ENCODE peak calls at places on chromosomes 11 and 22, in five cellular contexts. M is activated naive CD4-positive, alpha-beta T cell treated with anti-CD3 and anti-CD28 coated beads for 36 hours; S is NCI-H2081; V is bronchial epithelial cell; G is activated CD8-positive, alpha-beta memory T cell treated with anti-CD3 and anti-CD28 coated beads, Interleukin-2, amount 50 U/mL, for 48 hours. B is an unnamed sample.
A peak's percentile ranks its signal among the peaks of the same experiment; 100 is the strongest.

GRCh38 chr22:50460942-50461341 is 13.9 kb downstream of the SBF1 start:
- DNase-seq in M (no peak), S (no peak), V (peak; percentile 46), G (no peak), B (no peak)

GRCh38 chr22:23023294-23023693 is 47.0 kb upstream of the GNAZ start:
- DNase-seq in M (no peak), S (no peak), V (no peak), G (no peak), B (no peak)

GRCh38 chr11:15819679-15820286 is 536.6 kb downstream of the SOX6 start:
- DNase-seq in M (peak; percentile 46), S (peak; percentile 45), V (peak; percentile 41), G (peak; percentile 73), B (no peak)

GRCh38 chr11:20089796-20090653 is 70.2 kb downstream of the DBX1 start:
- DNase-seq in M (no peak), S (peak; percentile 77), V (no peak), G (no peak), B (no peak)

GRCh38 chr11:75813622-75814039 is 1.4 kb upstream of the UVRAG start:
- DNase-seq in M (no peak), S (no peak), V (peak; percentile 67), G (no peak), B (no peak)

GRCh38 chr11:97118756-97119155 is 728.9 kb downstream of the JRKL start:
- DNase-seq in M (no peak), S (no peak), V (no peak), G (no peak), B (no peak)

GRCh38 chr11:116515666-116516184 is 257.1 kb downstream of the BUD13 start:
- DNase-seq in M (no peak), S (peak; percentile 94), V (no peak), G (no peak), B (no peak)

GRCh38 chr22:48919187-48919590 is 908.5 kb downstream of the BRD1 start:
- DNase-seq in M (no peak), S (peak; percentile 2), V (no peak), G (peak; percentile 22), B (no peak)

GRCh38 chr11:118275184-118275583 is 11.1 kb upstream of the MPZL2 start:
- DNase-seq in M (no peak), S (no peak), V (peak; percentile 92), G (no peak), B (no peak)

GRCh38 chr11:93085097-93085496 is 112.7 kb downstream of the SLC36A4 start:
- DNase-seq in M (no peak), S (no peak), V (no peak), G (no peak), B (no peak)

GRCh38 chr11:62542750-62543567 is 3.6 kb downstream of the AHNAK start:
- DNase-seq in M (peak; percentile 78), S (peak; percentile 40), V (peak; percentile 73), G (peak; percentile 92), B (no peak)

GRCh38 chr22:48940988-48941902 is 886.4 kb downstream of the BRD1 start:
- DNase-seq in M (no peak), S (no peak), V (no peak), G (peak; percentile 15), B (no peak)

GRCh38 chr11:2542406-2542805 is 97.6 kb downstream of the KCNQ1 start:
- DNase-seq in M (no peak), S (no peak), V (no peak), G (no peak), B (no peak)

GRCh38 chr11:96199563-96200025 is 143.4 kb downstream of the MAML2 start:
- DNase-seq in M (peak; percentile 57), S (no peak), V (peak; percentile 94), G (no peak), B (no peak)

GRCh38 chr11:112024778-112025678 is at the start of gene DLAT:
- DNase-seq in M (peak; percentile 89), S (peak; percentile 92), V (peak; percentile 64), G (peak; percentile 90), B (peak; percentile 71)

GRCh38 chr22:48563118-48563965 is 1264.3 kb downstream of the BRD1 start:
- DNase-seq in M (no peak), S (no peak), V (no peak), G (no peak), B (no peak)

GRCh38 chr22:49013707-49014106 is 814.0 kb downstream of the BRD1 start:
- DNase-seq in M (no peak), S (no peak), V (no peak), G (peak; percentile 23), B (no peak)

GRCh38 chr11:94938399-94939055 is 34.8 kb downstream of the CWC15 start:
- DNase-seq in M (no peak), S (peak; percentile 57), V (no peak), G (no peak), B (no peak)

GRCh38 chr22:41780714-41781507 is 19.6 kb upstream of the CCDC134 start:
- DNase-seq in M (peak; percentile 98), S (no peak), V (peak; percentile 57), G (peak; percentile 85), B (peak; percentile 44)

GRCh38 chr11:33323421-33323820 is 66.2 kb downstream of the HIPK3 start:
- DNase-seq in M (no peak), S (no peak), V (no peak), G (no peak), B (no peak)

GRCh38 chr11:130769782-130770565 is 146.3 kb downstream of the SNX19 start:
- DNase-seq in M (no peak), S (no peak), V (peak; percentile 66), G (no peak), B (no peak)

GRCh38 chr11:119468511-119468910 is 45.5 kb upstream of the THY1 start:
- DNase-seq in M (no peak), S (no peak), V (no peak), G (no peak), B (no peak)